ENCODE peak calls at places on chromosomes 11 and 22, in nine cellular contexts. H is colonic mucosa, Z is brain microvascular endothelial cell, P is BE2C, T is tibial artery, Q is neural progenitor cell, O is WERI-Rb-1, K is adrenal gland, D is DND-41. A is an unnamed sample. For H3K27me3, the result is how much of the 10 kb centered on the place peaks cover.

GRCh38 chr22:30305519-30305905 is 16.2 kb upstream of the CASTOR1 start:
- DNase-seq in P (no peak), Q (no peak), D (peak), O (no peak), H (peak), T (peak), Z (no peak), K (peak), A (no peak)

GRCh38 chr11:60514055-60514454 is 1.1 kb upstream of the MS4A13 start:
- DNase-seq in K (no peak), T (no peak), P (no peak), O (no peak), Q (no peak), Z (no peak), D (no peak), H (no peak), A (no peak)

GRCh38 chr11:30474151-30474954 is 111.8 kb downstream of the MPPED2 start:
- DNase-seq in K (no peak), Z (no peak), Q (no peak), T (no peak), P (no peak), O (no peak), D (no peak), H (no peak), A (no peak)

GRCh38 chr11:134034496-134035381 is 34.1 kb upstream of the JAM3 start:
- DNase-seq in P (no peak), Q (no peak), K (peak), O (no peak), T (peak), D (peak), Z (no peak), H (no peak), A (no peak)

GRCh38 chr11:64129403-64129802 is 36.5 kb downstream of the MACROD1 start:
- DNase-seq in O (no peak), T (no peak), H (no peak), P (no peak), D (no peak), Q (no peak), Z (no peak), K (no peak), A (no peak)

GRCh38 chr11:73520358-73521061 is 77.4 kb downstream of the FAM168A start:
- DNase-seq in Q (no peak), P (no peak), O (no peak), K (no peak), Z (no peak), D (no peak), T (no peak), H (no peak), A (no peak)

GRCh38 chr22:45683248-45683647 is 11.6 kb downstream of the ATXN10 start:
- DNase-seq in Z (no peak), T (no peak), P (no peak), H (no peak), O (no peak), D (no peak), K (peak), Q (no peak), A (no peak)

GRCh38 chr11:124801636-124802312 is 1.6 kb upstream of the MSANTD2 start:
- DNase-seq in K (no peak), T (no peak), O (no peak), D (no peak), H (no peak), Q (no peak), Z (no peak), P (no peak), A (no peak)

GRCh38 chr11:4672470-4672869 is 25.2 kb downstream of the OR51E2 start:
- DNase-seq in Z (no peak), T (no peak), K (no peak), D (no peak), H (no peak), O (no peak), P (no peak), Q (no peak), A (no peak)

GRCh38 chr22:26669060-26669481 is 11.7 kb downstream of the MIAT start:
- DNase-seq in O (peak), P (peak), D (peak), Z (peak), K (peak), Q (peak), H (no peak), T (no peak), A (peak)

GRCh38 chr22:24067587-24068376 is 56.7 kb downstream of the CABIN1 start:
- DNase-seq in P (no peak), D (no peak), T (no peak), O (no peak), K (no peak), H (peak), Z (no peak), Q (no peak), A (peak)

GRCh38 chr22:40308999-40309578 is 37.2 kb upstream of the ADSL start:
- DNase-seq in O (no peak), T (no peak), Z (no peak), K (no peak), D (no peak), Q (no peak), P (no peak), H (no peak), A (no peak)

GRCh38 chr22:20184501-20185145 is 33.8 kb upstream of the CCDC188 start:
- DNase-seq in Z (no peak), H (no peak), O (no peak), T (no peak), D (no peak), Q (no peak), P (no peak), K (no peak), A (no peak)

GRCh38 chr11:101866619-101867491 is 48.0 kb upstream of the CEP126 start:
- DNase-seq in P (no peak), K (no peak), H (no peak), D (no peak), Z (peak), O (no peak), Q (no peak), T (no peak), A (no peak)

GRCh38 chr22:27517361-27517760 is 284.2 kb downstream of the MN1 start:
- DNase-seq in D (no peak), K (no peak), P (no peak), O (no peak), Q (no peak), H (no peak), Z (no peak), T (no peak), A (no peak)

GRCh38 chr11:117369521-117369920 is 41.9 kb downstream of the CEP164 start:
- DNase-seq in Q (no peak), D (no peak), P (no peak), O (no peak), H (no peak), T (no peak), Z (no peak), K (no peak), A (no peak)

GRCh38 chr11:69203901-69204245 is 48.1 kb downstream of the SMIM38 start:
- DNase-seq in D (no peak), Q (no peak), Z (no peak), H (no peak), K (no peak), O (no peak), T (peak), P (no peak), A (no peak)

DNA sequence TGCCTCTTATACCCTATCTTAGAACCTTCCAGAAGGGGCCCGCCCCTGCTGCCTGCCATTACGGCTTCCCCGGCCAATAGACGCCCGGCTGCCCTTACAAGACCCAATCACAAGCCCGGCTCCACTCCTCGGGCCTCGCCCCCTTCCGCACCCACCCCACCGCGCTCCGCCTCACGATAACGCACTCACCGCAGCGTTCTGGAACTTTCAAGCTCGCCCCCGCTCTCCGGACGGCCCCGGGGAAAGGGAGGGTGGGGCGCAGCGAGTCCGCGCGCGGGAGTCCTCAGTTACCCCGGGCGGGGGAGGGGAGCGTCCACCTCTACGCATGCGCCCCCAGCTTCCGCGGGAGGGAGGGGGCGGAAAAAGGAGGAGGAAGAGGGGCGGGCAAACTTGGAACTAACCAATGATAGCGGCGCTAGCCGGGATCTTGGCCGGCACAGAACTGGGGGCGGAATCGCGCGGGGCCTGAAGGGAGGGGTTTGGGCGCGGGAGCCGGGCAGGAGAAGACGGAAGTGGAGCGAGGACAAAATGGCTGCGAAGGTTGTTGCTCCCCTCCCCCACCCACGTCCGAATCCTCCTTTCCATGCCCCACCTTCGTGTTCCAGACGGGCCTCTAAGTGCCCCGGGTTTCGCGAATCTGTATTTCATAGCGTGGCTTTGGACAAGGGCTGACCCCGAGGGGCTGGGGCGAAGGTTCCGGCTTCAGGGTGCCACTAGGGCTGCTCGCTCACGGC is 389 bp upstream of the HSPA8 start:
- DNase-seq in T (peak), Q (peak), Z (peak), D (peak), P (peak), K (peak), O (peak), H (peak), A (peak)
- H3K27me3 ChIP-seq in T (under half), Q (under half), Z (under half), D (under half), P (under half), K (under half), O (under half), H (under half), A (under half)

GRCh38 chr11:7536102-7536501 is 22.3 kb downstream of the PPFIBP2 start:
- DNase-seq in Q (peak), K (no peak), H (peak), Z (no peak), P (peak), D (no peak), O (no peak), T (no peak), A (peak)
- TF ChIP-seq CTCF in Q (peak), K (no peak), H (peak), Z (peak), P (peak), D (peak), O (peak), T (no peak), A (peak)

GRCh38 chr22:37284807-37285355 is 2.6 kb downstream of the CYTH4 start:
- DNase-seq in O (no peak), D (peak), Z (no peak), Q (no peak), P (no peak), T (peak), H (peak), K (peak), A (peak)

GRCh38 chr22:37282385-37282677 is at the start of gene CYTH4:
- DNase-seq in O (no peak), D (no peak), Z (no peak), T (peak), K (peak), Q (no peak), P (no peak), H (peak), A (peak)

GRCh38 chr22:37284126-37284806 is 2.0 kb downstream of the CYTH4 start:
- DNase-seq in K (no peak), Q (no peak), H (no peak), O (no peak), D (no peak), P (no peak), Z (no peak), T (no peak), A (no peak)

GRCh38 chr22:37281646-37282384 is 493 bp upstream of the CYTH4 start:
- DNase-seq in K (no peak), D (no peak), H (no peak), O (no peak), Q (no peak), P (no peak), Z (peak), T (no peak), A (no peak)

DNA sequence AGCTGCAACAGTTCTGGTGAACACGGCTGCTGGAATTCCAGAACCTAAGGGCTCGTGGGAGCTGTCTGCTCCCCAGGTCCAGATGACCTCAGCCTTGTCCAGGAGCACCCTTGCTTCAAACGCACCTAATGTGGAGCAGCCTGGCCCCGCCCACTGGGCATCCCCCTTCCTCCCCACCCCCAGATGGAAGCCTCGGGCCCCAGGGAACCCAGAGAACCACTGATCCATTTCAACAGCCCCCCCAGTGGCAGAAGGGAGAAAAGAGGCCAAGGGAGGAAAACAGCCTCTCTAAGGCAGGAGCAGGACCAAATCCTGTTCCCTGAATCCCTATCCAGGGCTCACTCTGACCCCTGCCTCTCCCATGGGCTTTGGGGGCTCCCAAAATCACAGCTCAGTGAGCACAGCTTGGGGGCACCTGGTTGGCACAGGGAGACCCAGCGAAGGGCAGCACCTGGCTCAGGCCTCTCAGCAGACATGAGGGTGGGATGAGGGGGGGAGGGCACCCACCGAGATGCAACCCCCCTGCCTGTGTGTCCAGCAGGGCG is 1.2 kb downstream of the CYTH4 start:
- DNase-seq in D (no peak), H (peak), Q (no peak), T (no peak), O (no peak), P (no peak), K (no peak), Z (no peak), A (no peak)
- H3K27me3 ChIP-seq in D (under half), H (under half), Q (under half), T (half or more), O (under half), P (under half), K (under half), Z (under half), A (under half)

DNA sequence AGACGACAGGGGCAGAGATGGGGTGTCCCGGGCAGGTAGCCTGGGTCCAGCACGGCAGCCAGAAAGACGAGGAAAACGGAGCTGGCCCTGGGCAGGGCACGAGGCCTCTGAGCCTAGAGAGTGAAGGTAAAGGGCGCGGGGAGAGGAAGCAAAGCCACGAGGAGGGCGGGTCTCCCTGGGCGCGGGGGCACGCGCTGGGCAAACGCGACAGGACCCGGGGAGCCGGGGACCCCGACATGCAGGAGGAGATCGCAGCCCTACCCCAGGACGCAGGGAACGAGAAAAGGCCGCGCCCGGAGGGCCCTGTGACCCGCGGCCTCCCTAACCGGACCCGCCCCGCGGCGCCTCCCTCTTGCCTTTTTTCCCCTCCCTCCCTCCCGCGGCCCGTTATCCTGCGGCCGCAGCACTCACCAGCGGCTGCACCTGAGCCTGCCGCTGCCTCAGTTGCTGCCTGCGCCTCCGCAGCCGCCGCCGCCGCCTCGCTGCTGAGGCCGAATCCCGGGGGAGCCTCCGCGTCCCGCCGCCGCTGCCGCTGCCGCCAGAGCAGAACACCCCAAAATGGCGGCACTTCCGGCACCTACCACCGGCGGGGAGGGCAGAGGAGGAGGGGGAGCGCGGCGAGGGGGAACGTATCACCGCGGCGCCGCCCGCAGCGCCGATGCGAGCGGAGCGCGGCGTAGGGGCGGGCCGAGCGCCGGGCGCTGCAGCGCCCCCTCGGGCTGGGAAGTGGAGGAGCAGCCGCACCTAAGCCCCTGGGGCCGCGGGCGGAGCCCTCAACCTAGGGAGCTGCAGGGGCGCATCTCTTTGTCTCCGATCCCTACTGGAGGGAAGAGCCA is at the start of gene CELF1:
- DNase-seq in T (peak), P (peak), Z (peak), H (peak), O (peak), K (peak), Q (peak), D (peak), A (peak)
- TF ChIP-seq CTCF in T (peak), P (peak), Z (peak), H (peak), O (peak), K (peak), Q (peak), D (peak), A (peak)

GRCh38 chr11:46279393-46280099 is 2.1 kb downstream of the CREB3L1 start:
- DNase-seq in H (peak), O (no peak), D (no peak), P (no peak), Q (peak), K (peak), T (no peak), Z (peak), A (no peak)
- H3K27me3 ChIP-seq in H (under half), O (under half), D (under half), P (under half), Q (under half), K (under half), T (under half), Z (under half), A (under half)

GRCh38 chr11:100817620-100818019 is 130.5 kb downstream of the ARHGAP42 start:
- DNase-seq in T (no peak), D (no peak), K (no peak), O (no peak), P (no peak), H (no peak), Q (no peak), Z (no peak), A (no peak)
- TF ChIP-seq CTCF in T (no peak), D (no peak), K (no peak), O (no peak), P (peak), H (no peak), Q (no peak), Z (peak), A (no peak)

GRCh38 chr11:120519474-120519873 is 7.9 kb downstream of the GRIK4 start:
- DNase-seq in H (no peak), Z (no peak), O (no peak), Q (no peak), D (no peak), T (no peak), K (no peak), P (no peak), A (no peak)
- H3K27me3 ChIP-seq in H (under half), Z (under half), O (under half), Q (under half), D (under half), T (under half), K (under half), P (under half), A (under half)

A was measured in HL-60.